ENCODE peak calls at places on chromosome 15, in six cellular contexts. A is IMR-90, G is neural progenitor cell, H is left ventricle myocardium inferior, V is right cardiac atrium, E is ovary. R is an unnamed sample.

GRCh38 chr15:59378855-59379254 is 6.2 kb upstream of the MYO1E start:
- DNase-seq in E (no peak), A (no peak), H (no peak), V (no peak), G (no peak), R (no peak)

GRCh38 chr15:95175914-95176658 is 944.7 kb downstream of the MCTP2 start:
- DNase-seq in H (no peak), A (peak; percentile 70), G (no peak), V (no peak), E (no peak), R (no peak)

GRCh38 chr15:49036650-49037545 is 9.3 kb downstream of the SECISBP2L start:
- DNase-seq in E (no peak), V (no peak), A (peak; percentile 72), G (no peak), H (no peak), R (no peak)

GRCh38 chr15:76198456-76199105 is 112.7 kb downstream of the ETFA start:
- DNase-seq in E (no peak), G (no peak), H (no peak), V (no peak), A (no peak), R (no peak)

GRCh38 chr15:51846463-51847230 is 17.2 kb downstream of the TMOD3 start:
- DNase-seq in V (no peak), H (no peak), G (no peak), E (no peak), A (peak; percentile 62), R (no peak)

GRCh38 chr15:37682304-37682703 is 252.1 kb upstream of the TMCO5A start:
- DNase-seq in V (no peak), H (no peak), E (no peak), A (peak; percentile 27), G (peak; percentile 24), R (no peak)

GRCh38 chr15:91311986-91312385 is 211.9 kb downstream of the SV2B start:
- DNase-seq in V (no peak), H (no peak), G (no peak), A (no peak), E (no peak), R (no peak)

GRCh38 chr15:92619380-92620101 is 36.0 kb downstream of the FAM174B start:
- DNase-seq in V (no peak), A (peak; percentile 28), G (no peak), E (peak; percentile 62), H (no peak), R (no peak)

GRCh38 chr15:52318729-52319500 is 23.3 kb upstream of the MYO5C start:
- DNase-seq in V (peak; percentile 71), A (no peak), H (peak; percentile 73), E (no peak), G (no peak), R (no peak)

GRCh38 chr15:64807751-64808222 is 17.7 kb downstream of the PIF1 start:
- DNase-seq in V (peak; percentile 59), E (no peak), H (no peak), G (no peak), A (no peak), R (no peak)

GRCh38 chr15:85419200-85419599 is 38.8 kb downstream of the AKAP13 start:
- DNase-seq in A (peak; percentile 41), V (no peak), E (no peak), G (no peak), H (no peak), R (no peak)

GRCh38 chr15:84750583-84751092 is 2.2 kb downstream of the ZNF592 start:
- DNase-seq in A (no peak), E (no peak), H (no peak), V (no peak), G (peak; percentile 29), R (no peak)

GRCh38 chr15:81176291-81176893 is 20.3 kb upstream of the IL16 start:
- DNase-seq in G (no peak), V (peak; percentile 87), E (no peak), H (peak; percentile 80), A (no peak), R (no peak)

GRCh38 chr15:34883042-34883441 is 86.5 kb downstream of the AQR start:
- DNase-seq in V (no peak), A (peak; percentile 28), H (no peak), G (no peak), E (no peak), R (no peak)

GRCh38 chr15:37101634-37102314 is 1.4 kb upstream of the MEIS2 start:
- DNase-seq in V (peak; percentile 92), H (peak; percentile 85), A (peak; percentile 70), G (peak; percentile 92), E (peak; percentile 86), R (peak; percentile 61)

GRCh38 chr15:72198410-72199270 is 1.1 kb upstream of the GRAMD2A start:
- DNase-seq in V (no peak), H (no peak), A (no peak), E (no peak), G (no peak), R (no peak)

GRCh38 chr15:29934251-29934650 is 112.0 kb upstream of the TJP1 start:
- DNase-seq in A (peak; percentile 87), V (no peak), E (no peak), H (no peak), G (no peak), R (no peak)

GRCh38 chr15:50816191-50816590 is 50.7 kb upstream of the SPPL2A start:
- DNase-seq in V (no peak), E (no peak), G (no peak), A (no peak), H (no peak), R (no peak)

DNA sequence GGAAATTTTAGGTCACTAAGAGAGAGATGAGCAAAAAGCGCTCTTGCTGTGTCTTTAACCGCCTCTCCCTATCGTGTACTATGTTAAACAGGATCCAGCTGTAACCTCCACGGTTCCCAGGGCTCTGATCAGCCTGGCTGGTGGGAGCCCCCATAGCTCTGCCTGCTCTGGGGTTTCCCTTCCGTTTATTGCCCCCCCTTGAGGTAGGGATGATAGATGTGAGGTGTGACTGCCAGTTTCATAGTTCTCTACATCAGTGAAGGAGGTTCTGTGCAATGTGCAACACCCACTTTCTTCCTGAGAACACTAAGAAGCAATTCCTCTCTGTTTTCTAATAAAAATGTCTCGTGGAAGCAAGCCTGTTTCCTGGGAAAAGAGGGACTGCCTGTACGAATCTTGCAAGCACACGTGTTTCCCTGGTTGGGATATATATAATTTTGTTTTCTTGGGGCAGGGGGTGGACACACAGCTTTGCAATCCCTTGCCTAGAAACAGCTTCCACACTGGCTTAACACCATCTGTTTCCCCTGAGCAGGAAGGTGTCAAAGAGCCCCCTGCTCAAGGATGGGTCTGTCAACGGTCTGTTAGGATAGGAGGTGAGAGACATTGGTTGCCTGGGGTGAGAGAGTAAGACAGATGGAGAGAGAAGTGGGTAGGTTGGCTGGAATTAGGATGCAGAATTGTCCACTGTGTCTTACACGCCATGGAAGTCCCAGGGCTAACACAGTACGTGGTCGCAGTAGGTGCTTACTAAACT is 23.9 kb downstream of the CORO2B start:
- DNase-seq in E (no peak), G (no peak), V (no peak), A (no peak), H (no peak), R (no peak)
- H3K4me1 ChIP-seq in E (peaks cover 35% of the 10 kb centered on the region), G (peaks cover 41% of the 10 kb centered on the region), V (peaks cover 21% of the 10 kb centered on the region), A (peaks cover 31% of the 10 kb centered on the region), H (peaks cover 85% of the 10 kb centered on the region), R (peaks cover 25% of the 10 kb centered on the region)

GRCh38 chr15:31387101-31387482 is 60.5 kb downstream of the KLF13 start:
- DNase-seq in A (no peak), V (no peak), H (no peak), G (no peak), E (no peak), R (no peak)
- H3K4me3 ChIP-seq in A (no peak overlapping the region), V (no peak overlapping the region), H (no peak overlapping the region), G (no peak overlapping the region), E (no peak overlapping the region), R (no peak overlapping the region)

GRCh38 chr15:77454956-77455355 is 34.3 kb downstream of the HMG20A start:
- DNase-seq in V (no peak), E (no peak), A (no peak), G (no peak), H (no peak), R (no peak)
- H3K27ac ChIP-seq in V (no peak overlapping the region), E (no peak overlapping the region), A (no peak overlapping the region), G (no peak overlapping the region), H (peak overlapping the region; percentile 70), R (peak overlapping the region; percentile 61)

GRCh38 chr15:98938105-98938417 is 69.5 kb downstream of the PGPEP1L start:
- DNase-seq in A (no peak), H (no peak), E (no peak), G (no peak), V (no peak), R (no peak)
- H3K4me1 ChIP-seq in A (peaks cover 9% of the 10 kb centered on the region), H (peaks cover 8% of the 10 kb centered on the region), E (peaks cover 13% of the 10 kb centered on the region), G (no peaks in the 10 kb centered on the region), V (peaks cover 4% of the 10 kb centered on the region), R (no peaks in the 10 kb centered on the region)

GRCh38 chr15:63609448-63609847 is 12.3 kb downstream of the FBXL22 start:
- DNase-seq in E (no peak), G (no peak), H (no peak), V (no peak), A (no peak), R (no peak)
- H3K4me3 ChIP-seq in E (no peak overlapping the region), G (no peak overlapping the region), H (no peak overlapping the region), V (no peak overlapping the region), A (no peak overlapping the region), R (no peak overlapping the region)

R was measured in tibial nerve.